ENCODE peak calls at places on chromosome 3, in five cellular contexts. X is AG04450, R is endothelial cell of umbilical vein, Y is K562, A is PC-9. C is an unnamed sample.
A peak's percentile ranks its signal among the peaks of the same experiment; 100 is the strongest.

GRCh38 chr3:64488938-64489337 is 198.9 kb downstream of the ADAMTS9 start:
- DNase-seq in X (no peak), R (no peak), Y (no peak), A (no peak), C (no peak)

GRCh38 chr3:143771258-143771657 is 77.0 kb downstream of the SLC9A9 start:
- DNase-seq in X (no peak), R (no peak), Y (no peak), A (no peak), C (no peak)

GRCh38 chr3:107710851-107711250 is 188.1 kb downstream of the BBX start:
- DNase-seq in X (no peak), R (peak; percentile 81), Y (peak; percentile 4), A (no peak), C (no peak)

GRCh38 chr3:38281895-38282686 is at the start of gene SLC22A14:
- DNase-seq in X (no peak), R (no peak), Y (peak; percentile 48), A (no peak), C (no peak)

GRCh38 chr3:146313411-146314111 is 62.7 kb upstream of the PLSCR4 start:
- DNase-seq in X (peak; percentile 52), R (peak; percentile 91), Y (no peak), A (no peak), C (no peak)

GRCh38 chr3:115325539-115325938 is 178.5 kb upstream of the ZBTB20 start:
- DNase-seq in X (peak; percentile 21), R (peak; percentile 47), Y (peak; percentile 14), A (no peak), C (no peak)

GRCh38 chr3:65352951-65353350 is 665.2 kb upstream of the ADAMTS9 start:
- DNase-seq in X (no peak), R (no peak), Y (no peak), A (no peak), C (no peak)

GRCh38 chr3:28476194-28476593 is 127.6 kb upstream of the AZI2 start:
- DNase-seq in X (peak; percentile 11), R (peak; percentile 41), Y (peak; percentile 11), A (no peak), C (no peak)

GRCh38 chr3:168988867-168989266 is 674.6 kb downstream of the MECOM start:
- DNase-seq in X (no peak), R (no peak), Y (no peak), A (no peak), C (no peak)

GRCh38 chr3:126509565-126510322 is 7.8 kb downstream of the UROC1 start:
- DNase-seq in X (no peak), R (no peak), Y (no peak), A (no peak), C (no peak)

GRCh38 chr3:13141183-13141582 is 68.0 kb upstream of the IQSEC1 start:
- DNase-seq in X (no peak), R (no peak), Y (no peak), A (no peak), C (peak; percentile 14)

GRCh38 chr3:149581681-149582349 is 76.0 kb downstream of the WWTR1 start:
- DNase-seq in X (no peak), R (peak; percentile 84), Y (no peak), A (peak; percentile 97), C (peak; percentile 79)

GRCh38 chr3:126258670-126259069 is 78.3 kb upstream of the ALDH1L1 start:
- DNase-seq in X (no peak), R (no peak), Y (peak; percentile 59), A (no peak), C (no peak)

GRCh38 chr3:49924683-49925082 is 4.9 kb downstream of the MON1A start:
- DNase-seq in X (peak; percentile 33), R (peak; percentile 23), Y (peak; percentile 29), A (peak; percentile 47), C (no peak)

GRCh38 chr3:63429905-63430304 is 151.8 kb downstream of the SYNPR start:
- DNase-seq in X (no peak), R (no peak), Y (no peak), A (no peak), C (no peak)

GRCh38 chr3:173732237-173732636 is 334.7 kb downstream of the NLGN1 start:
- DNase-seq in X (peak; percentile 15), R (peak; percentile 33), Y (no peak), A (no peak), C (no peak)
- H3K27ac ChIP-seq in X (no peak overlapping the region), R (peak overlapping the region; percentile 6), Y (no peak overlapping the region), A (no peak overlapping the region), C (no peak overlapping the region)

GRCh38 chr3:52349611-52350395 is 33.7 kb downstream of the DNAH1 start:
- DNase-seq in X (no peak), R (no peak), Y (no peak), A (no peak), C (no peak)
- H3K4me3 ChIP-seq in X (no peak overlapping the region), R (no peak overlapping the region), Y (no peak overlapping the region), A (no peak overlapping the region), C (no peak overlapping the region)

GRCh38 chr3:30286811-30287210 is 319.6 kb upstream of the TGFBR2 start:
- DNase-seq in X (no peak), R (peak; percentile 53), Y (no peak), A (no peak), C (no peak)

GRCh38 chr3:30286007-30286669 is 320.3 kb upstream of the TGFBR2 start:
- DNase-seq in X (peak; percentile 61), R (peak; percentile 99), Y (no peak), A (peak; percentile 37), C (peak; percentile 79)

GRCh38 chr3:30277494-30277893 is 328.9 kb upstream of the TGFBR2 start:
- DNase-seq in X (no peak), R (no peak), Y (no peak), A (no peak), C (no peak)

GRCh38 chr3:30285188-30286006 is 321.0 kb upstream of the TGFBR2 start:
- DNase-seq in X (no peak), R (peak; percentile 47), Y (no peak), A (no peak), C (no peak)

DNA sequence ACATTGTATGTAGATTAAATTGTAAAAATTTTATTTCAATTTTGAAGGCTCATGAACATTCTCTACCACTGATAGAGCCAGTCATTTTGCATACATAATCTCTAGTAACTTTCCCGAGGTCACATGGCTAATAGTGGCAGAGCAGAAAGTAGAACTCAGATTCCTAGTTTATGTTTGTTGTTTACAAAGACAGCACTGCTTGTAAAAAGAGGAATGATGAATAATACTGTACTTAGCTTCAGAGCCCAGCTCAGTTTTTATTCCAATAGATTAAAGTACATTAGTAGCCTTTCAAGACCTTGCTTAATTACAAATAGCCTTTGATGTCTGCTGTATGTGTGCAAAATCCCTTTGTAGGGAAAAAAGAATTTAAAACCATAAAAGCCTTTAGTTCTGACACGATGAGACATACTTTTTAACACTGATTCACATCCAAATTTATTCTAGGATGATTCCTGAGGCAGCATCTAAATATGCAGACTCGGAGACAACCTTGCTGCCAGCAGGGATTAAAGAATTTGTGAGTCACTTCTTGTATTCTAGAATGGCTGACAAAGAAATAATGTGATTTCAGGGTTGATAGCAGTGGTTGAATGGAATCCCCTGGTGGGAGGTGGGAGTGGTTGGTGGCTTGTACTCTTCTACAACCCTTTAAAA is 324.2 kb upstream of the TGFBR2 start:
- DNase-seq in X (peak; percentile 51), R (peak; percentile 78), Y (no peak), A (no peak), C (no peak)
- TF ChIP-seq CTCF in X (no peak), R (no peak), Y (no peak), A (no peak), C (no peak)

GRCh38 chr3:106617276-106617675 is 748.5 kb upstream of the CBLB start:
- DNase-seq in X (no peak), R (no peak), Y (no peak), A (no peak), C (no peak)
- H3K27ac ChIP-seq in X (no peak overlapping the region), R (no peak overlapping the region), Y (no peak overlapping the region), A (no peak overlapping the region), C (no peak overlapping the region)

DNA sequence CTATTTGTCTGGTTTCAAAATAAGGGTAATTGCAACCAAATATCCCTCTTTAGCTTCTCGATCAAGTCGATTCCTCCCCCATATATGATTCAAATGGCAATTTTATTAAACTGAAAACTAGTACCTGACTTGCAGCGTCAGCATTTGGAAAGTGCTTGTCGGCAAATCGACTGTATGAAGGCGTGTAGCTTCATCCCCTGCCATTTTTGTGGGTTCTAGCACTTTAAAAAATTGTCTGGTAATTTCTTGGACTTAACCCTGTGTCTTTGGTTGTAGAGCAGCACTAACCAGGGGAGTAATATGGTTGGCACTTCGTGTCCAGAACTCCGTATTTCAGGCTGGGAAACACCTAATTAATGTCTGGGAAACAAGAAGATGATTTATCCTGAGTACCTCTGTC is 573 bp downstream of the MME start:
- DNase-seq in X (no peak), R (peak; percentile 17), Y (no peak), A (no peak), C (no peak)
- H3K4me3 ChIP-seq in X (peak overlapping the region; percentile 81), R (no peak overlapping the region), Y (peak overlapping the region; percentile 58), A (no peak overlapping the region), C (peak overlapping the region; percentile 73)

GRCh38 chr3:183502782-183503181 is 52.7 kb downstream of the KLHL6 start:
- DNase-seq in X (no peak), R (no peak), Y (no peak), A (no peak), C (no peak)
- TF ChIP-seq CTCF in X (peak; percentile 13), R (no peak), Y (peak; percentile 21), A (no peak), C (no peak)

GRCh38 chr3:195100903-195101591 is 169.9 kb downstream of the XXYLT1 start:
- DNase-seq in X (no peak), R (peak; percentile 53), Y (no peak), A (no peak), C (no peak)
- H3K27ac ChIP-seq in X (peak overlapping the region; percentile 47), R (peak overlapping the region; percentile 27), Y (no peak overlapping the region), A (no peak overlapping the region), C (no peak overlapping the region)

DNA sequence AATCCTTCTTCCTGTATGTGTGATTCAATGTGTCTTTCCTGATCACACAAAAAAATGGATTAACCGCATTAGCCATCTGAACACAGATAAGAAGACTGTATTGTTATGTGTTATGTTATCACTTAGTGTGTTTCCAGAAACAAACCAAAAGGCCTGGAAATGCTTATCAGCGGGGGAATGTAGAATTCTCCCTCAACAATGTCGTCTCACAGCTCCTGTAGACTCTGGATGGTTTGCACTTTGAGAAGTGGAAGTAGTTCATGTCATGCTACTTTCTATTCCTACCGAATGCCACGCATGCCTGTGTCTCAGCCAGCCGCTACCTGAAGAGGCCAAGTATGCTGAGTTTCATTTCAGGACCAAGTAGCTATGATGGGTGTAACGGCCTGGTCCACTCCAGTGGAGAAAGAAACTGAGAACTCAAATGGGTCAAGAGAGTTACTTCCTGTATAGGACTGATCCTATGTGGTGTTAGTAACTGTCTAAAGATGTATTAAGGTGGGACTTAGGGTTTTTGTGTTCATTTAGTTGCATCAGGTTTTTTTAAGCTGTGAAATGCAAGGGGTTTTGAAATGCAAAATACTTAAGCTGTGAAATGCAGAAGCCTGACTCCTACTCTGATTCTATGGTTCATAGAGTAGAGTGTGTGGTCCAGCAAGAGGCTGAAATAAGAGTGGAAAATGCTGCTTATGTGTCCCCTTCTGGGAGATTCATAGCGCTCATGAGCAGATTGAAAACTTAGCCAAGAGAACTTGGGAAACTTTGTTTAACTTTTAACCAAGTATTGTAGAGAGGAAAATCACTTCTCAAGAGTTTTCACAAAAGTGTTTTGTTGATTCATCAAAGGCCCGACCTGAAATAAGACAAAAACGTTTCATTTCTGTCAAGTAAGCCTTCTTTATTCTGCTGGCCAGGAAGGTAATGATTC is 118.5 kb upstream of the LMOD3 start:
- DNase-seq in X (no peak), R (peak; percentile 80), Y (no peak), A (no peak), C (no peak)
- H3K4me3 ChIP-seq in X (no peak overlapping the region), R (no peak overlapping the region), Y (no peak overlapping the region), A (no peak overlapping the region), C (no peak overlapping the region)